ENCODE peak calls at places on chromosomes 3 and 15, in nine cellular contexts. C is dorsolateral prefrontal cortex, G is nephron progenitor cell, J is ovary, X is GM10248, V is psoas muscle, W is endothelial cell, M is adrenal gland, B is cardiac muscle cell. Q is an unnamed sample.

GRCh38 chr15:98120561-98120960 is 160.1 kb downstream of the ARRDC4 start:
- DNase-seq in C (no peak), G (no peak), J (no peak), X (no peak), V (no peak), W (no peak), M (no peak), B (no peak), Q (no peak)

GRCh38 chr3:132659370-132660055 is at the start of gene ACAD11:
- DNase-seq in C (peak), G (peak), J (peak), X (peak), V (peak), W (peak), M (peak), B (peak), Q (peak)

GRCh38 chr3:66386011-66386924 is 114.6 kb downstream of the LRIG1 start:
- DNase-seq in C (no peak), G (no peak), J (no peak), X (peak), V (no peak), W (no peak), M (no peak), B (no peak), Q (peak)

GRCh38 chr3:170520996-170521395 is 64.9 kb downstream of the SLC7A14 start:
- DNase-seq in C (no peak), G (no peak), J (no peak), X (no peak), V (no peak), W (peak), M (no peak), B (no peak), Q (no peak)

GRCh38 chr15:78878356-78878755 is 5.7 kb downstream of the MORF4L1 start:
- DNase-seq in C (no peak), G (no peak), J (no peak), X (no peak), V (no peak), W (no peak), M (no peak), B (no peak), Q (no peak)

GRCh38 chr15:53843166-53843565 is 83.7 kb upstream of the WDR72 start:
- DNase-seq in C (no peak), G (no peak), J (no peak), X (no peak), V (no peak), W (no peak), M (no peak), B (no peak), Q (no peak)

GRCh38 chr3:141235661-141236171 is 4.1 kb downstream of the PXYLP1 start:
- DNase-seq in C (no peak), G (no peak), J (no peak), X (no peak), V (no peak), W (no peak), M (no peak), B (peak), Q (no peak)

GRCh38 chr3:152910966-152911365 is 76.0 kb downstream of the P2RY1 start:
- DNase-seq in C (no peak), G (no peak), J (no peak), X (no peak), V (no peak), W (no peak), M (no peak), B (no peak), Q (no peak)

GRCh38 chr3:35639251-35640185 is at the start of gene ARPP21:
- DNase-seq in C (peak), G (peak), J (no peak), X (peak), V (peak), W (peak), M (no peak), B (peak), Q (peak)

GRCh38 chr15:31297221-31297879 is 29.3 kb upstream of the KLF13 start:
- DNase-seq in C (no peak), G (no peak), J (no peak), X (no peak), V (no peak), W (no peak), M (no peak), B (no peak), Q (no peak)

GRCh38 chr3:48267782-48268181 is 26.9 kb downstream of the ZNF589 start:
- DNase-seq in C (no peak), G (no peak), J (no peak), X (no peak), V (no peak), W (no peak), M (no peak), B (no peak), Q (no peak)

GRCh38 chr15:45631831-45632230 is 3.0 kb upstream of the SQOR start:
- DNase-seq in C (no peak), G (no peak), J (no peak), X (no peak), V (no peak), W (no peak), M (no peak), B (no peak), Q (no peak)

GRCh38 chr15:75067123-75067854 is 43.9 kb downstream of the PPCDC start:
- DNase-seq in C (no peak), G (no peak), J (no peak), X (no peak), V (no peak), W (no peak), M (peak), B (no peak), Q (no peak)

GRCh38 chr3:119676771-119677640 is at the start of gene COX17:
- DNase-seq in C (peak), G (peak), J (peak), X (peak), V (peak), W (peak), M (peak), B (peak), Q (peak)

GRCh38 chr15:45027220-45027619 is 4.2 kb downstream of the SORD start:
- DNase-seq in C (no peak), G (no peak), J (no peak), X (no peak), V (no peak), W (no peak), M (no peak), B (peak), Q (no peak)

GRCh38 chr15:57922780-57923179 is 142.7 kb downstream of the ALDH1A2 start:
- DNase-seq in C (no peak), G (no peak), J (peak), X (no peak), V (peak), W (peak), M (no peak), B (peak), Q (no peak)

GRCh38 chr15:63487076-63487757 is 17.2 kb upstream of the USP3 start:
- DNase-seq in C (peak), G (peak), J (peak), X (peak), V (peak), W (peak), M (peak), B (peak), Q (peak)

GRCh38 chr15:45612790-45613415 is 21.9 kb upstream of the SQOR start:
- DNase-seq in C (no peak), G (no peak), J (no peak), X (peak), V (no peak), W (no peak), M (no peak), B (no peak), Q (no peak)

GRCh38 chr15:90221251-90221900 is 12.4 kb downstream of the CIB1 start:
- DNase-seq in C (peak), G (peak), J (peak), X (peak), V (peak), W (peak), M (peak), B (peak), Q (no peak)

GRCh38 chr3:126415661-126416591 is 21.2 kb downstream of the CFAP100 start:
- DNase-seq in C (peak), G (no peak), J (no peak), X (no peak), V (no peak), W (no peak), M (no peak), B (no peak), Q (no peak)

GRCh38 chr15:70251246-70251990 is 153.7 kb upstream of the TLE3 start:
- DNase-seq in C (no peak), G (no peak), J (peak), X (no peak), V (no peak), W (no peak), M (no peak), B (no peak), Q (no peak)

GRCh38 chr3:40621252-40621651 is 96.5 kb downstream of the ZNF621 start:
- DNase-seq in C (no peak), G (no peak), J (no peak), X (no peak), V (no peak), W (no peak), M (no peak), B (no peak), Q (no peak)

GRCh38 chr15:68495981-68496705 is 64.2 kb upstream of the ITGA11 start:
- DNase-seq in C (no peak), G (no peak), J (no peak), X (no peak), V (no peak), W (no peak), M (no peak), B (no peak), Q (no peak)

GRCh38 chr3:87311309-87311708 is 34.9 kb upstream of the POU1F1 start:
- DNase-seq in C (no peak), G (no peak), J (no peak), X (no peak), V (no peak), W (no peak), M (no peak), B (no peak), Q (no peak)

GRCh38 chr3:127624074-127624473 is 4.9 kb upstream of the PODXL2 start:
- DNase-seq in C (no peak), G (no peak), J (no peak), X (no peak), V (no peak), W (no peak), M (no peak), B (no peak), Q (no peak)

GRCh38 chr3:79558943-79559342 is 208.9 kb downstream of the ROBO1 start:
- DNase-seq in C (no peak), G (no peak), J (no peak), X (no peak), V (no peak), W (no peak), M (no peak), B (no peak), Q (no peak)

GRCh38 chr3:37912052-37912733 is 50.5 kb downstream of the CTDSPL start:
- DNase-seq in C (no peak), G (no peak), J (no peak), X (no peak), V (no peak), W (no peak), M (no peak), B (no peak), Q (no peak)

GRCh38 chr15:72588096-72588495 is 66.4 kb upstream of the GOLGA6B start:
- DNase-seq in C (no peak), G (no peak), J (no peak), X (no peak), V (no peak), W (no peak), M (no peak), B (no peak), Q (no peak)

GRCh38 chr3:149487598-149488197 is 13.2 kb downstream of the TM4SF4 start:
- DNase-seq in C (no peak), G (peak), J (no peak), X (peak), V (no peak), W (peak), M (no peak), B (no peak), Q (no peak)

GRCh38 chr15:66955871-66956585 is 109.4 kb upstream of the SMAD3 start:
- DNase-seq in C (no peak), G (no peak), J (no peak), X (no peak), V (no peak), W (no peak), M (no peak), B (no peak), Q (no peak)

GRCh38 chr15:91237493-91237892 is 137.4 kb downstream of the SV2B start:
- DNase-seq in C (no peak), G (no peak), J (no peak), X (no peak), V (no peak), W (no peak), M (no peak), B (no peak), Q (no peak)

GRCh38 chr3:45832691-45833090 is 9.2 kb downstream of the LZTFL1 start:
- DNase-seq in C (no peak), G (no peak), J (no peak), X (no peak), V (no peak), W (no peak), M (no peak), B (peak), Q (no peak)

GRCh38 chr3:147881933-147882332 is 472.8 kb downstream of the ZIC1 start:
- DNase-seq in C (no peak), G (no peak), J (no peak), X (no peak), V (no peak), W (no peak), M (no peak), B (no peak), Q (no peak)

GRCh38 chr3:182382112-182382857 is 411.0 kb upstream of the ATP11B start:
- DNase-seq in C (no peak), G (no peak), J (no peak), X (no peak), V (no peak), W (no peak), M (no peak), B (no peak), Q (no peak)

GRCh38 chr3:170741756-170742530 is 128.1 kb downstream of the RPL22L1 start:
- DNase-seq in C (no peak), G (no peak), J (no peak), X (no peak), V (no peak), W (no peak), M (no peak), B (no peak), Q (no peak)

GRCh38 chr3:151067158-151067557 is 18.3 kb upstream of the MED12L start:
- DNase-seq in C (no peak), G (no peak), J (no peak), X (peak), V (no peak), W (no peak), M (no peak), B (no peak), Q (no peak)

GRCh38 chr15:91912336-91912735 is 58.8 kb downstream of the SLCO3A1 start:
- DNase-seq in C (no peak), G (no peak), J (no peak), X (no peak), V (no peak), W (no peak), M (no peak), B (no peak), Q (no peak)

GRCh38 chr3:134350266-134350665 is 24.0 kb downstream of the AMOTL2 start:
- DNase-seq in C (peak), G (no peak), J (no peak), X (no peak), V (no peak), W (no peak), M (no peak), B (no peak), Q (no peak)

GRCh38 chr15:65926899-65927298 is 57.6 kb downstream of the RAB11A start:
- DNase-seq in C (no peak), G (no peak), J (no peak), X (peak), V (no peak), W (no peak), M (no peak), B (no peak), Q (no peak)

GRCh38 chr15:65929573-65929972 is 60.3 kb downstream of the RAB11A start:
- DNase-seq in C (no peak), G (no peak), J (no peak), X (no peak), V (no peak), W (no peak), M (no peak), B (no peak), Q (no peak)

GRCh38 chr15:65926459-65926858 is 57.2 kb downstream of the RAB11A start:
- DNase-seq in C (no peak), G (no peak), J (no peak), X (no peak), V (no peak), W (no peak), M (no peak), B (no peak), Q (no peak)

GRCh38 chr15:65925338-65925737 is 56.0 kb downstream of the RAB11A start:
- DNase-seq in C (no peak), G (no peak), J (no peak), X (no peak), V (no peak), W (no peak), M (no peak), B (no peak), Q (no peak)

GRCh38 chr15:65927545-65927944 is 58.3 kb downstream of the RAB11A start:
- DNase-seq in C (no peak), G (no peak), J (no peak), X (no peak), V (no peak), W (no peak), M (no peak), B (no peak), Q (no peak)
- TF ChIP-seq CTCF in C (no peak), G (no peak), J (no peak), X (no peak), V (no peak), W (peak), M (no peak), B (peak), Q (no peak)

DNA sequence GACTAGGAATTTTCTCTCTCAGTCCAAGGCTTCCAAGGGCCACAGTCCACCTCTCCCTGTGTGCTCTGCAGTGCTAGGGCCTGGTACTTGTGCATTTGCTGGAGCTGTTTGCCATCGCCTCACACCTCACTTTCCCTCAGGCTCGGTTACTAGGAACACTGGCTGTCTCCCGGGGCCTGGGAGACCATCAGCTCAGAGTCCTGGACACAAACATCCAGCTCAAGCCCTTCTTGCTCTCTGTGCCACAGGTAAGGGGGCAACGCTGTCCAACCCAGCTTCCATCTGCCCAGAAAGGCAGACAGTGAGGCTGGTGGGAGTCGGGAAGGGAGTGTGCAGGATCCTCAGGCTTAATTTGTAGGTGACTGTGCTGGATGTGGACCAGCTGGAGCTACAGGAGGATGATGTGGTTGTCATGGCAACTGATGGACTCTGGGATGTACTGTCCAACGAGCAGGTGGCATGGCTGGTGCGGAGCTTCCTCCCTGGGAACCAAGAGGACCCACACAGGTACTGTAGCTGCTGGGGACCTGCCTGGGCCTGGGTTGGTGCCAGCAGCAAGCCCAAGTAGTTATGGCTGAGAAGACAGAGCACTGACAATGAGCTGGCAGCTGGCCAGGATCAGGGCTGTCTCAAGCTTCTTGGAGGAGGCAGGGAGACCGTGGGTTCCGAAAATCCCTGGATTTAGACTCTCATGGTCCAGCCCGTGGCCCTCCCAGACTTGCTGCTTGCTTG is 3.4 kb downstream of the PPM1M start:
- DNase-seq in C (peak), G (no peak), J (peak), X (no peak), V (no peak), W (no peak), M (no peak), B (no peak), Q (no peak)
- TF ChIP-seq CTCF in C (no peak), G (no peak), J (no peak), X (no peak), V (no peak), W (no peak), M (no peak), B (no peak), Q (no peak)

DNA sequence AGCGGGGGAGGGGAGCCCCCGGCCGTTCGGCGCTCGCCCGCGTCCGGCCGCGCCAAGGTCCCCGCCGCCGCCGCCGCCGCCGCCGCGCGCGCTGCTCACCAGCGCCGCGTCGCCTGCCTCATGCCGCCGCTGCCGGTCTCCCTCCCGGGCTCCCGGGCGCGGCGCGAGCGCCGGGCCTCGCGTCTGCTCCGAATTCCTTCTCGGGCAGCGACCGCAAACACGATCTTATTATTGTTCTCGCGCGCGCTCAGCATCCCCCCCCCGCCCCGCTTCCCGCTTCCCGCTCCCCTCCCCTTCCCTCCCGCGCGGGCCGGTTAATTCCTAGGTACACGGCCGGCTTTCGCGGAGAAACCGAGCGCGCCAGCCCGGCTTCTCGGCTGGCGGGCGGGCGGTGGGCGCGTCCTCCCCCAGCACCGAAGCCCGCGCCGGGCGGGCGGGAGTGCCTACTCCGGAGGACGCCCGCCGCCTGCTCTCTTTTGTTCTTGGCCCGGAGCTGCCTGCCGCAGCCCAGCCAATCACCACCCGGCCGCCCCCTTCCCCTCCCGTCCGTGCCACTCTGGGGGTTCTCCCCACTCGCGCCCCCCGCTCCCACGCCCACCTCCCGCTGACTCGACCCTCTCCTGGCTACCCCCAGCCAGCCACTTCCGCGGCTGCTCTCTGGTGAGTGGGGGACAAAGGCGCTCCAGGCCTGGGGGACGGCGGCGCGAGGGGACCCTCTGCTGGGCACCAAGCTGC is at the start of gene HDGFL3:
- DNase-seq in C (peak), G (peak), J (peak), X (peak), V (peak), W (peak), M (peak), B (peak), Q (peak)
- TF ChIP-seq CTCF in C (no peak), G (no peak), J (no peak), X (peak), V (no peak), W (no peak), M (peak), B (peak), Q (peak)

GRCh38 chr3:71652786-71653419 is 69.4 kb upstream of the FOXP1 start:
- DNase-seq in C (peak), G (no peak), J (peak), X (peak), V (peak), W (peak), M (no peak), B (peak), Q (no peak)
- TF ChIP-seq CTCF in C (peak), G (peak), J (peak), X (peak), V (peak), W (peak), M (peak), B (peak), Q (peak)

DNA sequence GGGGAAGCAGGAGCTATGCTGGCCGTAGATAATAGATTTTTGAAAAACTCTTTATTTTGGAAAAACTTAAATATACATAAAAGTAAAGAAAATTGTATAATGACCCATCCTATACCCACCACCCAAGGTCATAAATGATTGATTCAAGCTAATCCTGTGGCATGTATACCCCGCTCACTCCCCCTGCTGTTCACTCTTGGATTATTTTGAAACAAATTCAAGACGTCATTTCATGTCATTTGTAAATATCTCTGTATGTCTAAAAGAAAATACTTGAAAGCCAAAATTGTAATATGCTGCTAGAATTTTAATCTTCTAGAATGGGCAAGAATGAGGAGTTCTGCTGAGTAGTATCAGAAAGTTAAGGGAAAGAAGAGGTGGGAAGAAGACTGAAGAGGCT is 241.7 kb downstream of the FEZF2 start:
- DNase-seq in C (no peak), G (no peak), J (no peak), X (no peak), V (no peak), W (no peak), M (no peak), B (peak), Q (no peak)
- TF ChIP-seq CTCF in C (no peak), G (peak), J (peak), X (no peak), V (peak), W (peak), M (peak), B (peak), Q (peak)